ENCODE peak calls at places on chromosomes 12 and 14, in four cellular contexts. One of them, this sample, is unnamed.

GRCh38 chr12:131087991-131088700 is 134.4 kb downstream of the ADGRD1 start:
- DNase-seq in SIG-M5: no peak
- DNase-seq in NCI-H1436: no peak
- DNase-seq in pulmonary artery endothelial cell: no peak
- DNase-seq in this sample: no peak

GRCh38 chr12:587132-587531 is 76.1 kb downstream of the NINJ2 start:
- DNase-seq in pulmonary artery endothelial cell: no peak
- DNase-seq in SIG-M5: no peak
- DNase-seq in NCI-H1436: no peak
- DNase-seq in this sample: no peak

GRCh38 chr14:68820999-68821683 is 28.3 kb upstream of the ZFP36L1 start:
- DNase-seq in NCI-H1436: no peak
- DNase-seq in SIG-M5: no peak
- DNase-seq in pulmonary artery endothelial cell: no peak
- DNase-seq in this sample: no peak

GRCh38 chr14:70078329-70078728 is 110.4 kb downstream of the SLC8A3 start:
- DNase-seq in SIG-M5: no peak
- DNase-seq in NCI-H1436: no peak
- DNase-seq in pulmonary artery endothelial cell: no peak
- DNase-seq in this sample: no peak

GRCh38 chr12:45762185-45763110 is 32.9 kb downstream of the ARID2 start:
- DNase-seq in SIG-M5: no peak
- DNase-seq in pulmonary artery endothelial cell: peak
- DNase-seq in NCI-H1436: peak
- DNase-seq in this sample: peak

GRCh38 chr12:95182868-95183415 is 34.3 kb downstream of the FGD6 start:
- DNase-seq in pulmonary artery endothelial cell: no peak
- DNase-seq in NCI-H1436: no peak
- DNase-seq in SIG-M5: no peak
- DNase-seq in this sample: peak

GRCh38 chr14:36657409-36658090 is 4.1 kb upstream of the PAX9 start:
- DNase-seq in NCI-H1436: no peak
- DNase-seq in pulmonary artery endothelial cell: no peak
- DNase-seq in SIG-M5: no peak
- DNase-seq in this sample: no peak

GRCh38 chr12:19746471-19746870 is 307.2 kb downstream of the AEBP2 start:
- DNase-seq in pulmonary artery endothelial cell: no peak
- DNase-seq in SIG-M5: no peak
- DNase-seq in NCI-H1436: no peak
- DNase-seq in this sample: no peak

GRCh38 chr14:34301107-34301734 is 160.8 kb downstream of the SPTSSA start:
- DNase-seq in NCI-H1436: peak
- DNase-seq in SIG-M5: no peak
- DNase-seq in pulmonary artery endothelial cell: peak
- DNase-seq in this sample: peak